ENCODE peak calls at places on chromosomes 3 and 15, in six cellular contexts. B is endodermal cell, U is adipocyte, W is heart left ventricle, R is lower lobe of right lung, J is endothelial cell of umbilical vein. E is an unnamed sample.

GRCh38 chr3:119235151-119235550 is 5.5 kb downstream of the B4GALT4 start:
- DNase-seq in J (peak; percentile 10), R (no peak), U (peak; percentile 54), W (no peak), B (no peak), E (no peak)

GRCh38 chr3:58386966-58387365 is 46.7 kb downstream of the PDHB start:
- DNase-seq in R (no peak), W (peak; percentile 37), J (peak; percentile 95), U (peak; percentile 51), B (no peak), E (no peak)

GRCh38 chr3:123750659-123751420 is 133.3 kb downstream of the MYLK start:
- DNase-seq in J (peak; percentile 64), W (no peak), U (peak; percentile 74), B (peak; percentile 67), R (no peak), E (no peak)

GRCh38 chr3:55511895-55512585 is 24.9 kb upstream of the WNT5A start:
- DNase-seq in R (no peak), J (no peak), U (peak; percentile 86), W (no peak), B (no peak), E (no peak)

GRCh38 chr3:142022381-142022780 is 127.0 kb downstream of the TFDP2 start:
- DNase-seq in W (no peak), R (no peak), J (peak; percentile 6), U (no peak), B (no peak), E (peak; percentile 12)

GRCh38 chr3:67388738-67389137 is 265.7 kb downstream of the SUCLG2 start:
- DNase-seq in B (no peak), R (no peak), W (no peak), J (no peak), U (no peak), E (no peak)

GRCh38 chr15:67199881-67200763 is 54.3 kb downstream of the AAGAB start:
- DNase-seq in W (no peak), U (peak; percentile 86), B (no peak), R (no peak), J (no peak), E (no peak)

GRCh38 chr3:40828741-40829415 is 304.1 kb downstream of the ZNF621 start:
- DNase-seq in U (no peak), R (no peak), B (no peak), W (no peak), J (no peak), E (no peak)

GRCh38 chr3:3196148-3196861 is 16.8 kb upstream of the CRBN start:
- DNase-seq in J (no peak), R (no peak), W (no peak), B (peak; percentile 76), U (peak; percentile 4), E (no peak)

GRCh38 chr3:143736651-143737050 is 111.6 kb downstream of the SLC9A9 start:
- DNase-seq in W (no peak), J (peak; percentile 52), B (no peak), R (no peak), U (no peak), E (no peak)

GRCh38 chr3:88795502-88795901 is 311.9 kb upstream of the EPHA3 start:
- DNase-seq in R (no peak), W (no peak), J (no peak), U (no peak), B (no peak), E (no peak)

GRCh38 chr3:197298858-197299854 is 744 bp upstream of the DLG1 start:
- DNase-seq in W (peak; percentile 47), U (no peak), J (peak; percentile 19), R (peak; percentile 77), B (peak; percentile 87), E (peak; percentile 72)

GRCh38 chr3:143529778-143530177 is 318.5 kb downstream of the SLC9A9 start:
- DNase-seq in W (no peak), U (no peak), J (no peak), R (no peak), B (no peak), E (no peak)

GRCh38 chr15:41495736-41496599 is 2.3 kb downstream of the ITPKA start:
- DNase-seq in B (peak; percentile 88), U (no peak), R (no peak), W (peak; percentile 30), J (no peak), E (no peak)

GRCh38 chr3:36700537-36701248 is 63.7 kb downstream of the DCLK3 start:
- DNase-seq in W (peak; percentile 50), R (peak; percentile 58), B (peak; percentile 84), U (peak; percentile 88), J (peak; percentile 52), E (peak; percentile 63)

GRCh38 chr15:52148409-52148808 is 35.8 kb upstream of the BCL2L10 start:
- DNase-seq in R (no peak), U (no peak), B (peak; percentile 27), W (no peak), J (no peak), E (no peak)

GRCh38 chr15:52153900-52154895 is 37.0 kb downstream of the GNB5 start:
- DNase-seq in J (no peak), B (peak; percentile 30), W (no peak), U (no peak), R (no peak), E (no peak)

GRCh38 chr15:52150878-52151277 is 38.3 kb upstream of the BCL2L10 start:
- DNase-seq in U (no peak), W (no peak), J (no peak), B (peak; percentile 37), R (no peak), E (no peak)

GRCh38 chr15:52150043-52150825 is 37.7 kb upstream of the BCL2L10 start:
- DNase-seq in B (peak; percentile 62), J (no peak), W (no peak), U (no peak), R (no peak), E (no peak)

GRCh38 chr15:52151353-52151752 is 38.8 kb upstream of the BCL2L10 start:
- DNase-seq in R (no peak), W (no peak), U (no peak), B (no peak), J (peak; percentile 22), E (no peak)
- H3K36me3 ChIP-seq in R (peaks cover 38% of the 10 kb centered on the region), W (peaks cover 18% of the 10 kb centered on the region), U (peaks cover 14% of the 10 kb centered on the region), B (peaks cover 3% of the 10 kb centered on the region), J (peaks cover 7% of the 10 kb centered on the region), E (peaks cover 8% of the 10 kb centered on the region)

GRCh38 chr15:80870366-80870765 is 91.2 kb downstream of the CEMIP start:
- DNase-seq in W (no peak), R (no peak), J (no peak), B (no peak), U (no peak), E (no peak)
- H3K36me3 ChIP-seq in W (no peaks in the 10 kb centered on the region), R (no peaks in the 10 kb centered on the region), J (no peaks in the 10 kb centered on the region), B (no peaks in the 10 kb centered on the region), U (peaks cover 44% of the 10 kb centered on the region), E (no peaks in the 10 kb centered on the region)

GRCh38 chr3:65664436-65664835 is 374.3 kb downstream of the MAGI1 start:
- DNase-seq in W (no peak), R (no peak), J (no peak), U (no peak), B (no peak), E (no peak)
- H3K36me3 ChIP-seq in W (no peaks in the 10 kb centered on the region), R (no peaks in the 10 kb centered on the region), J (no peaks in the 10 kb centered on the region), U (no peaks in the 10 kb centered on the region), B (no peaks in the 10 kb centered on the region), E (no peaks in the 10 kb centered on the region)

GRCh38 chr15:33344111-33344510 is 33.3 kb downstream of the RYR3 start:
- DNase-seq in R (no peak), U (no peak), B (no peak), J (no peak), W (no peak), E (no peak)

GRCh38 chr15:33344530-33344929 is 33.8 kb downstream of the RYR3 start:
- DNase-seq in U (no peak), W (no peak), B (no peak), J (no peak), R (no peak), E (no peak)

GRCh38 chr15:33343275-33343674 is 32.5 kb downstream of the RYR3 start:
- DNase-seq in J (no peak), W (no peak), B (no peak), R (no peak), U (no peak), E (no peak)

GRCh38 chr15:33341943-33342342 is 31.2 kb downstream of the RYR3 start:
- DNase-seq in R (no peak), U (no peak), W (no peak), B (peak; percentile 55), J (no peak), E (no peak)
- H3K36me3 ChIP-seq in R (no peaks in the 10 kb centered on the region), U (no peaks in the 10 kb centered on the region), W (no peaks in the 10 kb centered on the region), B (no peaks in the 10 kb centered on the region), J (no peaks in the 10 kb centered on the region), E (no peaks in the 10 kb centered on the region)

GRCh38 chr3:14462738-14463137 is 60.3 kb downstream of the SLC6A6 start:
- DNase-seq in J (no peak), W (no peak), U (no peak), B (peak; percentile 64), R (no peak), E (no peak)
- H3K36me3 ChIP-seq in J (peaks cover 4% of the 10 kb centered on the region), W (peaks cover 100% of the 10 kb centered on the region), U (peaks cover 15% of the 10 kb centered on the region), B (peaks cover 16% of the 10 kb centered on the region), R (peaks cover 88% of the 10 kb centered on the region), E (peaks cover 11% of the 10 kb centered on the region)

DNA sequence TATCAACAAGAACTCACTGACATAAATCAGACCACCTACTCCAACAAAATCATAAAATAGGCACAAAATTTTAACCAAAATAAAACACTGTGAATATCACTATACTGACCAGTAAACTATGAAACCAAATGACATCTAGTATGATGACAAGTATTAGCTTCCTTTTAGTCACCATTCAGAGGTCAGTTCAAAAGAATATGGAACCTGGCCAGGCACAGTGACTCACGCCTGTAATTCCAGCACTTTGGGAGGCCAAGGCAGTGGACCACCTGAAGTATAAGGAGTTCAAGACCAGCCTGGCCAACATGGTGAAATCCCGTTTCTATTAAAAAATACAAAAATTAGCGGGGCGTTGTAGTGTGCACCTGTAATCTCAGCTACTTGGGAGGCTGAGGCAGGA is 65.8 kb downstream of the SMARCC1 start:
- DNase-seq in B (no peak), W (no peak), R (no peak), U (no peak), J (peak; percentile 64), E (no peak)
- H3K36me3 ChIP-seq in B (peaks cover 90% of the 10 kb centered on the region), W (peaks cover 78% of the 10 kb centered on the region), R (peaks cover 70% of the 10 kb centered on the region), U (peaks cover 52% of the 10 kb centered on the region), J (peaks cover 15% of the 10 kb centered on the region), E (peaks cover 16% of the 10 kb centered on the region)

GRCh38 chr15:75407083-75407482 is 38.7 kb upstream of the MAN2C1 start:
- DNase-seq in R (no peak), U (no peak), J (no peak), W (no peak), B (no peak), E (no peak)
- H3K36me3 ChIP-seq in R (peaks cover 100% of the 10 kb centered on the region), U (peaks cover 82% of the 10 kb centered on the region), J (peaks cover 14% of the 10 kb centered on the region), W (peaks cover 100% of the 10 kb centered on the region), B (peaks cover 99% of the 10 kb centered on the region), E (peaks cover 62% of the 10 kb centered on the region)

GRCh38 chr15:74027688-74028087 is 33.2 kb downstream of the PML start:
- DNase-seq in R (no peak), W (no peak), U (no peak), J (no peak), B (no peak), E (no peak)
- H3K36me3 ChIP-seq in R (peaks cover 95% of the 10 kb centered on the region), W (peaks cover 97% of the 10 kb centered on the region), U (peaks cover 70% of the 10 kb centered on the region), J (peaks cover 26% of the 10 kb centered on the region), B (peaks cover 30% of the 10 kb centered on the region), E (peaks cover 35% of the 10 kb centered on the region)

E was measured in thyroid gland.